ENCODE peak calls at places on chromosomes 11 and 22, in six cellular contexts. G is pancreas, C is psoas muscle, D is heart right ventricle, K is body of pancreas, J is HCT116. W is an unnamed sample.

GRCh38 chr22:36744791-36745190 is 31.1 kb downstream of the IFT27 start:
- DNase-seq in G (no peak), C (no peak), D (no peak), K (peak), J (no peak), W (no peak)

GRCh38 chr11:10412266-10412665 is 42.8 kb upstream of the AMPD3 start:
- DNase-seq in G (no peak), C (no peak), D (no peak), K (no peak), J (no peak), W (no peak)

GRCh38 chr11:128052912-128053641 is 534.3 kb downstream of the ETS1 start:
- DNase-seq in G (no peak), C (no peak), D (no peak), K (no peak), J (no peak), W (no peak)

GRCh38 chr11:10308208-10308954 is 3.5 kb downstream of the ADM start:
- DNase-seq in G (no peak), C (no peak), D (no peak), K (no peak), J (no peak), W (no peak)

GRCh38 chr11:112339566-112339965 is 78.9 kb upstream of the PLET1 start:
- DNase-seq in G (no peak), C (no peak), D (no peak), K (no peak), J (no peak), W (no peak)

GRCh38 chr11:117822031-117822521 is 2.5 kb downstream of the FXYD2 start:
- DNase-seq in G (peak), C (peak), D (peak), K (peak), J (no peak), W (no peak)

GRCh38 chr11:125768256-125769046 is 10.2 kb downstream of the PATE2 start:
- DNase-seq in G (no peak), C (no peak), D (no peak), K (no peak), J (no peak), W (no peak)

GRCh38 chr11:35256296-35256695 is 117.3 kb downstream of the CD44 start:
- DNase-seq in G (no peak), C (no peak), D (no peak), K (no peak), J (no peak), W (no peak)

GRCh38 chr22:29503811-29504372 is 23.9 kb downstream of the NEFH start:
- DNase-seq in G (no peak), C (peak), D (no peak), K (peak), J (no peak), W (peak)

GRCh38 chr11:2576116-2576515 is 123.7 kb downstream of the KCNQ1OT1 start:
- DNase-seq in G (peak), C (peak), D (peak), K (peak), J (no peak), W (no peak)

GRCh38 chr11:125123947-125124633 is 12.7 kb upstream of the TMEM218 start:
- DNase-seq in G (peak), C (peak), D (peak), K (peak), J (peak), W (peak)

DNA sequence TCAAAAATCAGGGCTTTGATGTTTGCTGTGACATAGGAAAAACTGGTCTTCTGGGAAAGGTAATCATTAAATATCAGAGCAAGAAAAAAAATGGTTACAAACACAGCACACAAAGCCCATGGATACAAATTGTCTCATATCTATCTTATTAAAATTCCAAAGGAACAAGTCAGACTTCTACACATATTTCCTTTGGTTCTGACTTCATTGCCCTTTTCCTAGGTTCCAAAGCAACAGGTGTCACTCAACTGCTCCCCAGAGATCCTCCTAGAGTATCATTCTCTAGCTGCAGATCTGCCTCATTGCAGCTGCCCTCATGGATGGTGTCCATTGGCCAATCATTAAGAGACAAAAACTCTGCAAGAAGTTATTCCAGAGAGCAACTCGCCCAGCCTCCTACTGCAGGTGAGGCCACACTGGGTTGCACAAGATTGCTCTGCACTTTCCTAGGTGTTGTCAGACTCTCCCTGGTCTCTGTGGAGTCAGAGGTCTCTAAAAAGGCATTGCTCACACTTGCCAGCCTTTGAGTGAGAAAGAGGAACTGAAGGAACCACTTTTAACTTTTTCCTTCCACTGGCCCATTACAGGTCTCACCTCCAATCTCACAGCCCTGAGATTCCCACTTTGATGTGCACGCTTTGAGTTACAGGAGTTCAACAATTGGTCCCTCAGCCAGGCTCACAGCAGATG is 5.7 kb downstream of the DRICH1 start:
- DNase-seq in G (no peak), C (no peak), D (no peak), K (no peak), J (no peak), W (no peak)
- H3K27ac ChIP-seq in G (no peak), C (no peak), D (no peak), K (no peak), J (no peak), W (no peak)

DNA sequence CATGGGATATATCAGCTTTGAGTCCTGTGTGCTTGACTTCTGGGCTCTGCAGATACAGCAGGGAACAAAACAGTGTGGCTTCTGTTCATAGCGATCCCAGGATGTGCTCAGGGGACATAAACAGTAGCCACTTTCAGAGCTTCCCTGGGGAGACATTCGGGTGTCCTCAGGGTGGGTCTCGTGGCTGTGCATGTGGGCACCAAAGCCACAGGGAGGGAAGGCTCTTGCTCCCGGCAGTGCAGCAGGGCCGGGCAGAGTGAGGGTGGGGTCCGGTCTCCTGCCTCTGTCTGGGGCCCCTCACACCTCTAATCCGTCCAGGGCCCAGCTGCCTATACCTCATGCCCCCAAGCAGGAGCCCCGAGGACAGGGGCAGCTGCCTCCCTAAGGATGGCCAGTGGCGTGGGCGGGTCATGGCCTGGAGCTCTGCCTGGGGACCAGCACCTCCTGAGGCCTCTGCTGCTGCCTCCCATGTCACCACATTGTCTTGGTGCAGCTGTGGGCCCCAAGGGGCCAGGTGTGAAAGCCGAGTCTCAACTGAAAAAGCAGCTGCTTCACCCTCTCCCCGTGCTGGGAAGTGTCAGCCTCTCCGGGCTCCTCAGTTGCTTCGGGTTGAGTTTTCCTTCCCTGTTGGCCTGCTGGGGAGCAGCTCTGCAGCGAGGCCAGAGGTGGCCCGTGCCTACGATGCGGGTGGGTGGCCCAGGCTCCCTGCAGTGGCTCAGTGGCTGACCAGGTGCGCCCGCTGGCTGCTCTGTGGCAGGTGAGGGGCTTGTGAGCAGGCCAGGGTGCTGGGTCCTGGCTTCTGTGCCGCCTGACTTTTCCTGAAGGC is 3.8 kb downstream of the TPCN2 start:
- DNase-seq in G (peak), C (no peak), D (no peak), K (no peak), J (no peak), W (no peak)
- H3K27ac ChIP-seq in G (no peak), C (no peak), D (peak), K (no peak), J (no peak), W (peak)

DNA sequence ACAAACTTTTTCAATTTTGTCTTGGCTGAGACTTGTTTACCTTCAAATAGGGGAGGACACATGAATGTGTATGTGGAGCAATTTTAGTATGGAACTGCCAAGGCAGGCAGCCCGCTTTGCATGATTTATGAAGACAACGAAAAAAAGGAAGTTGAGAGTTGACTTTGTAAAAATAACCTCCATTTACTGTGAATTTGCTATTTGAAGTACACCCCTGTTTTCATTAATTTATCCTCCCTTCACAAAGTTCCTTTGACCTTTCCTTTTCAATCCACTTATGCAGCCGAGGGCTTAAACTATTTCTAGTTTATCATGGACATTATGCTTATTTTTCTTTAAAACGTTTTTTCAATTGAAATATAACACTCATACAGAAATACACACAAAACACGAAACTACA is 369.6 kb upstream of the CADM1 start:
- DNase-seq in G (no peak), C (no peak), D (no peak), K (no peak), J (no peak), W (no peak)
- H3K27ac ChIP-seq in G (no peak), C (no peak), D (no peak), K (no peak), J (no peak), W (no peak)

DNA sequence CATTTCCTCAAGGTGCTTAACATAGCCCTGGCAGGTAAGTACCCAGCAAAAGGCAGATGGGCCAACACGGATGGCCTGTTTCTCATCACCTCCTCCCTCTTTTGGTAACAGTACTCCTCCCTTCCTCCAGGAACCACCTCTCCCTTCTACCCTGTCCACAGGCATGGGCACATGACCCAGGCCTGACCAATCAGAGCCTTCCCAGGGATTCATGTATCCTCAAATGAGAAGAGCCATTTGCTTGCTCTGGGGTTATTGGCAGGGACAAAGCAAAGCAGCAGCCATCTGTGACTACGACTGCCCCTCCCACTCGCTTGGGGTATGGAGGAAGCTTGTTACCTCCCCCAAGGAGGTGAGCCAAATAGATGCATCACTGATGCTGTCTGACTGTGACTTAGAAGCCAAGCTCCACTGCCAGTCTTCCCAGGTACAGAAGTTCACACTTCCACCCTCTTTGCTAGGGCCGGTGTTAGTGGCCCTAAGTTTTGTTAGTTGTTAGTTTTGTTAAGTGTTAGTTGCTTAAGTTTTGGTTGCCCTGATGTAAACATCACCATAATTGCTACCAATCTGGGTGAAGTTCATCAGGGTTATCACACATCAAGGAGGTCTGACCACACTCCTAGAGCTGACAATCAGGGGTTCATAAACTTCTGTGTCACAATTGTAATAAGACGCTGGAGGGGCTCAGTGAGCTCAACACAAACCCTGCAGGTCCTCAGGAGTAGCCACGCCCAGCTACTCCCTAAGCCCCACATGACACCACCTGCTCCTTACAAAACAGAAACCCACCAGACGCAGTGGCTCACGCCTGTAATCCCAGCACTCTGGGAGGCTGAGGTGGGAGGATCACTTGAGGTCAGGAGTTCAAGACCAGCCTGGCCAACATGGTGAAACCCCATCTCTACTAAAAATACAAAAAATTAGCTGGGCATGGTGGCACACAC is 57.3 kb downstream of the ARFGAP3 start:
- DNase-seq in G (no peak), C (no peak), D (no peak), K (no peak), J (no peak), W (no peak)
- H3K27ac ChIP-seq in G (no peak), C (no peak), D (no peak), K (no peak), J (no peak), W (no peak)

DNA sequence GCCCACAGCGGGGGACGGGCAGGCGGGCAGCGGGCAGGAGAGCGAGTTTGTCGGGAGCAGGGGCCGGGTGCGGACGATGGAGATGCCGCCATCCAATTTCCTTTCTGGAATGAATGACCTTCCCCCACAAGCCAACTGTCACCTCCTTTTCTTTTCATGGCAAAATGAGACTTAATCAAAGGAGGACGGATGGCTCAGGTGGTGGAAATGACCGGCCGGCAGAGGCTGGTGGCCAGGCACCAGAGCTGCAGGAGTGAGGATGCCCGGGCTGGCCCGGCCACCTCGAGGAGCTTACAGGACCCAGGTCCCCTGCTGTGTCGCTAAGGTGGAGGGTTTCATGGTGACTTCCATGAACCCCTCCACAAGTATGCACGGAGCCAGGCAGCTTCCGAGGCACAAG is 11.7 kb downstream of the SHISAL1 start:
- DNase-seq in G (no peak), C (no peak), D (no peak), K (no peak), J (no peak), W (no peak)
- H3K27ac ChIP-seq in G (no peak), C (no peak), D (no peak), K (no peak), J (no peak), W (no peak)

GRCh38 chr11:41895106-41895505 is 435.7 kb upstream of the LRRC4C start:
- DNase-seq in G (no peak), C (no peak), D (no peak), K (no peak), J (no peak), W (no peak)
- H3K27ac ChIP-seq in G (no peak), C (no peak), D (no peak), K (no peak), J (no peak), W (no peak)

DNA sequence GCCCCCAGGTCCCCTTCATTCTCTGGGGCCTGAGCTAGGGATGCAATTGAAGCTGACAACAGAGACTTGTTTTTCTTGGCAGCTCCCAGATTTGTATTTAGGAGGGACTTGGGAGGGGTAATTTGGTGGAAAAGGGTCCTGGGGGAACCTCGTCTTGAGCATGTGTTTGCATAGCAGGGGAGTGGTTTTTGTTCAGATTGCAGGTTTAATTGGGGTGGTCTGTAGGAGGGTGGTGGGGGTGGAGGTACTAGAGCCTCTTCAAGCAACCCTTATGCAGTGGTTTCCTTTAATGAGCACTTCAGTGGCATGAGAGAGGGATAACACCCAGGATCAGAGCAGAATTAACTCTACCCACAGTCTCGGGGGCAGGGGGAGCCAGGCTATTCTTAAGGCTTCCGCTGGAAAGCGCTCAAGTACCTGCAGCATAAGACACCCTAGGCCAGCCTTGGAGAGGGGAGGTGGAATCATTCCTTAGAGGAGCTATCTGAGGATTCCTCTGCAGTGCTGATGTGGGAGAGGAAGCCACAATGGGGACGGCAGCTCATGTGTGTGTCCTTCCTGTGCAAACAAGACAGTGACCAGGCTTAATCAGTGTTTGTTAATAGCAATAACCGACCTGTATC is 382.0 kb upstream of the CADM1 start:
- DNase-seq in G (no peak), C (no peak), D (no peak), K (no peak), J (no peak), W (no peak)
- H3K27ac ChIP-seq in G (no peak), C (no peak), D (no peak), K (no peak), J (no peak), W (no peak)

GRCh38 chr22:46040471-46041465 is 63.8 kb upstream of the WNT7B start:
- DNase-seq in G (peak), C (no peak), D (no peak), K (peak), J (no peak), W (peak)
- H3K27ac ChIP-seq in G (peak), C (peak), D (peak), K (peak), J (no peak), W (peak)